ENCODE peak calls at places on chromosomes 12 and 14, in nine cellular contexts. One of them, this sample, is unnamed.
A peak's percentile ranks its signal among the peaks of the same experiment; 100 is the strongest.

GRCh38 chr12:65420941-65421340 is 142.5 kb downstream of the MSRB3 start:
- DNase-seq in LoVo: no peak
- DNase-seq in iPS DF 6.9: no peak
- DNase-seq in HEK293T: no peak
- DNase-seq in EH: peak; percentile 40
- DNase-seq in RPMI8226: no peak
- DNase-seq in neural progenitor cell: no peak
- DNase-seq in fibroblast of lung: no peak
- DNase-seq in CD8-positive, alpha-beta memory T cell: no peak
- DNase-seq in this sample: no peak

GRCh38 chr14:24903337-24903736 is 146.6 kb downstream of the STXBP6 start:
- DNase-seq in LoVo: peak; percentile 10
- DNase-seq in EH: peak; percentile 77
- DNase-seq in fibroblast of lung: peak; percentile 75
- DNase-seq in CD8-positive, alpha-beta memory T cell: no peak
- DNase-seq in neural progenitor cell: no peak
- DNase-seq in RPMI8226: no peak
- DNase-seq in HEK293T: no peak
- DNase-seq in iPS DF 6.9: no peak
- DNase-seq in this sample: no peak

GRCh38 chr12:42670719-42671118 is 81.2 kb upstream of the PRICKLE1 start:
- DNase-seq in iPS DF 6.9: no peak
- DNase-seq in LoVo: no peak
- DNase-seq in RPMI8226: no peak
- DNase-seq in neural progenitor cell: no peak
- DNase-seq in EH: no peak
- DNase-seq in fibroblast of lung: no peak
- DNase-seq in HEK293T: no peak
- DNase-seq in CD8-positive, alpha-beta memory T cell: no peak
- DNase-seq in this sample: no peak

GRCh38 chr12:126895946-126896520 is 1370.9 kb upstream of the TMEM132C start:
- DNase-seq in EH: no peak
- DNase-seq in HEK293T: no peak
- DNase-seq in LoVo: peak; percentile 11
- DNase-seq in RPMI8226: no peak
- DNase-seq in fibroblast of lung: no peak
- DNase-seq in iPS DF 6.9: no peak
- DNase-seq in CD8-positive, alpha-beta memory T cell: no peak
- DNase-seq in neural progenitor cell: no peak
- DNase-seq in this sample: no peak

GRCh38 chr14:32841698-32842097 is 97.0 kb upstream of the NPAS3 start:
- DNase-seq in RPMI8226: no peak
- DNase-seq in neural progenitor cell: no peak
- DNase-seq in LoVo: no peak
- DNase-seq in HEK293T: no peak
- DNase-seq in iPS DF 6.9: no peak
- DNase-seq in CD8-positive, alpha-beta memory T cell: no peak
- DNase-seq in fibroblast of lung: no peak
- DNase-seq in EH: no peak
- DNase-seq in this sample: no peak

GRCh38 chr12:27179399-27180214 is 64.5 kb upstream of the STK38L start:
- DNase-seq in RPMI8226: peak; percentile 75
- DNase-seq in CD8-positive, alpha-beta memory T cell: no peak
- DNase-seq in fibroblast of lung: peak; percentile 92
- DNase-seq in EH: peak; percentile 95
- DNase-seq in HEK293T: peak; percentile 28
- DNase-seq in neural progenitor cell: no peak
- DNase-seq in iPS DF 6.9: no peak
- DNase-seq in LoVo: peak; percentile 69
- DNase-seq in this sample: no peak

GRCh38 chr14:95480109-95480886 is 36.2 kb downstream of the SYNE3 start:
- DNase-seq in neural progenitor cell: no peak
- DNase-seq in HEK293T: no peak
- DNase-seq in LoVo: peak; percentile 29
- DNase-seq in EH: peak; percentile 61
- DNase-seq in fibroblast of lung: peak; percentile 71
- DNase-seq in iPS DF 6.9: no peak
- DNase-seq in RPMI8226: no peak
- DNase-seq in CD8-positive, alpha-beta memory T cell: no peak
- DNase-seq in this sample: no peak

GRCh38 chr14:73723411-73723798 is 9.2 kb upstream of the PNMA1 start:
- DNase-seq in neural progenitor cell: no peak
- DNase-seq in iPS DF 6.9: no peak
- DNase-seq in HEK293T: no peak
- DNase-seq in LoVo: no peak
- DNase-seq in CD8-positive, alpha-beta memory T cell: no peak
- DNase-seq in EH: peak; percentile 42
- DNase-seq in RPMI8226: no peak
- DNase-seq in fibroblast of lung: peak; percentile 23
- DNase-seq in this sample: no peak

GRCh38 chr12:31736472-31736871 is 7.7 kb upstream of the AMN1 start:
- DNase-seq in LoVo: peak; percentile 70
- DNase-seq in RPMI8226: no peak
- DNase-seq in fibroblast of lung: peak; percentile 36
- DNase-seq in HEK293T: no peak
- DNase-seq in EH: peak; percentile 86
- DNase-seq in CD8-positive, alpha-beta memory T cell: peak; percentile 81
- DNase-seq in neural progenitor cell: no peak
- DNase-seq in iPS DF 6.9: no peak
- DNase-seq in this sample: no peak

GRCh38 chr12:104709692-104710435 is 248.2 kb downstream of the SLC41A2 start:
- DNase-seq in RPMI8226: no peak
- DNase-seq in LoVo: no peak
- DNase-seq in EH: peak; percentile 30
- DNase-seq in neural progenitor cell: no peak
- DNase-seq in fibroblast of lung: peak; percentile 36
- DNase-seq in HEK293T: no peak
- DNase-seq in CD8-positive, alpha-beta memory T cell: no peak
- DNase-seq in iPS DF 6.9: no peak
- DNase-seq in this sample: no peak

GRCh38 chr12:58629376-58629775 is 290.9 kb downstream of the LRIG3 start:
- DNase-seq in LoVo: no peak
- DNase-seq in iPS DF 6.9: no peak
- DNase-seq in neural progenitor cell: no peak
- DNase-seq in HEK293T: no peak
- DNase-seq in EH: no peak
- DNase-seq in RPMI8226: no peak
- DNase-seq in fibroblast of lung: peak; percentile 70
- DNase-seq in CD8-positive, alpha-beta memory T cell: no peak
- DNase-seq in this sample: no peak

GRCh38 chr12:80241576-80242273 is 142.4 kb downstream of the OTOGL start:
- DNase-seq in RPMI8226: peak; percentile 29
- DNase-seq in HEK293T: no peak
- DNase-seq in EH: peak; percentile 81
- DNase-seq in iPS DF 6.9: no peak
- DNase-seq in neural progenitor cell: no peak
- DNase-seq in CD8-positive, alpha-beta memory T cell: no peak
- DNase-seq in LoVo: no peak
- DNase-seq in fibroblast of lung: peak; percentile 10
- DNase-seq in this sample: no peak

GRCh38 chr12:123011701-123012100 is 31.2 kb downstream of the ARL6IP4 start:
- DNase-seq in LoVo: no peak
- DNase-seq in CD8-positive, alpha-beta memory T cell: no peak
- DNase-seq in iPS DF 6.9: no peak
- DNase-seq in EH: no peak
- DNase-seq in HEK293T: no peak
- DNase-seq in neural progenitor cell: no peak
- DNase-seq in RPMI8226: no peak
- DNase-seq in fibroblast of lung: no peak
- DNase-seq in this sample: no peak

GRCh38 chr14:105065280-105066228 is at the start of gene GPR132:
- DNase-seq in EH: no peak
- DNase-seq in HEK293T: no peak
- DNase-seq in RPMI8226: peak; percentile 93
- DNase-seq in LoVo: no peak
- DNase-seq in iPS DF 6.9: no peak
- DNase-seq in fibroblast of lung: no peak
- DNase-seq in CD8-positive, alpha-beta memory T cell: peak; percentile 96
- DNase-seq in neural progenitor cell: no peak
- DNase-seq in this sample: peak; percentile 75

GRCh38 chr12:19916193-19916498 is 452.2 kb upstream of the PDE3A start:
- DNase-seq in neural progenitor cell: no peak
- DNase-seq in EH: no peak
- DNase-seq in LoVo: no peak
- DNase-seq in iPS DF 6.9: no peak
- DNase-seq in HEK293T: no peak
- DNase-seq in CD8-positive, alpha-beta memory T cell: no peak
- DNase-seq in fibroblast of lung: no peak
- DNase-seq in RPMI8226: no peak
- DNase-seq in this sample: no peak

GRCh38 chr12:109758406-109759075 is 44.9 kb downstream of the FAM222A start:
- DNase-seq in HEK293T: no peak
- DNase-seq in CD8-positive, alpha-beta memory T cell: no peak
- DNase-seq in RPMI8226: no peak
- DNase-seq in neural progenitor cell: no peak
- DNase-seq in iPS DF 6.9: no peak
- DNase-seq in EH: no peak
- DNase-seq in LoVo: no peak
- DNase-seq in fibroblast of lung: no peak
- DNase-seq in this sample: no peak

GRCh38 chr12:26109343-26109841 is 15.4 kb downstream of the BHLHE41 start:
- DNase-seq in HEK293T: no peak
- DNase-seq in EH: no peak
- DNase-seq in iPS DF 6.9: no peak
- DNase-seq in LoVo: no peak
- DNase-seq in RPMI8226: no peak
- DNase-seq in fibroblast of lung: peak; percentile 90
- DNase-seq in CD8-positive, alpha-beta memory T cell: no peak
- DNase-seq in neural progenitor cell: no peak
- DNase-seq in this sample: no peak

GRCh38 chr14:101704140-101704539 is 57.4 kb upstream of the PPP2R5C start:
- DNase-seq in HEK293T: no peak
- DNase-seq in neural progenitor cell: no peak
- DNase-seq in RPMI8226: no peak
- DNase-seq in iPS DF 6.9: no peak
- DNase-seq in CD8-positive, alpha-beta memory T cell: no peak
- DNase-seq in EH: no peak
- DNase-seq in fibroblast of lung: no peak
- DNase-seq in LoVo: no peak
- DNase-seq in this sample: no peak

GRCh38 chr12:120538281-120539156 is 4.4 kb downstream of the RNF10 start:
- DNase-seq in LoVo: peak; percentile 47
- DNase-seq in neural progenitor cell: no peak
- DNase-seq in fibroblast of lung: peak; percentile 47
- DNase-seq in iPS DF 6.9: no peak
- DNase-seq in CD8-positive, alpha-beta memory T cell: no peak
- DNase-seq in HEK293T: no peak
- DNase-seq in EH: peak; percentile 80
- DNase-seq in RPMI8226: peak; percentile 92
- DNase-seq in this sample: peak; percentile 86

GRCh38 chr12:98727196-98727595 is 82.1 kb downstream of the APAF1 start:
- DNase-seq in neural progenitor cell: no peak
- DNase-seq in HEK293T: no peak
- DNase-seq in EH: no peak
- DNase-seq in CD8-positive, alpha-beta memory T cell: no peak
- DNase-seq in RPMI8226: peak; percentile 63
- DNase-seq in LoVo: no peak
- DNase-seq in iPS DF 6.9: no peak
- DNase-seq in fibroblast of lung: no peak
- DNase-seq in this sample: no peak

GRCh38 chr12:10528150-10528953 is 22.7 kb downstream of the EIF2S3B start:
- DNase-seq in LoVo: peak; percentile 9
- DNase-seq in fibroblast of lung: no peak
- DNase-seq in HEK293T: no peak
- DNase-seq in neural progenitor cell: no peak
- DNase-seq in CD8-positive, alpha-beta memory T cell: no peak
- DNase-seq in RPMI8226: no peak
- DNase-seq in iPS DF 6.9: no peak
- DNase-seq in EH: no peak
- DNase-seq in this sample: peak; percentile 18

GRCh38 chr14:94887591-94887990 is 117.7 kb upstream of the GSC start:
- DNase-seq in iPS DF 6.9: no peak
- DNase-seq in LoVo: no peak
- DNase-seq in RPMI8226: no peak
- DNase-seq in HEK293T: no peak
- DNase-seq in EH: no peak
- DNase-seq in CD8-positive, alpha-beta memory T cell: no peak
- DNase-seq in neural progenitor cell: no peak
- DNase-seq in fibroblast of lung: no peak
- DNase-seq in this sample: no peak

GRCh38 chr12:51156366-51156765 is 16.6 kb downstream of the TFCP2 start:
- DNase-seq in EH: peak; percentile 27
- DNase-seq in RPMI8226: no peak
- DNase-seq in iPS DF 6.9: no peak
- DNase-seq in fibroblast of lung: no peak
- DNase-seq in CD8-positive, alpha-beta memory T cell: no peak
- DNase-seq in LoVo: no peak
- DNase-seq in HEK293T: no peak
- DNase-seq in neural progenitor cell: no peak
- DNase-seq in this sample: no peak

GRCh38 chr12:116009805-116010204 is 267.7 kb downstream of the MED13L start:
- DNase-seq in iPS DF 6.9: no peak
- DNase-seq in LoVo: no peak
- DNase-seq in HEK293T: peak; percentile 30
- DNase-seq in fibroblast of lung: no peak
- DNase-seq in RPMI8226: no peak
- DNase-seq in CD8-positive, alpha-beta memory T cell: no peak
- DNase-seq in neural progenitor cell: peak; percentile 16
- DNase-seq in EH: no peak
- DNase-seq in this sample: no peak